ENCODE peak calls at places on chromosomes 13 and 19, in ten cellular contexts. E is tibial nerve, I is endothelial cell of umbilical vein, S is heart left ventricle, D is testis, V is adrenal gland, H is stomach, L is esophagus squamous epithelium, Y is Peyer's patch, J is suprapubic skin. N is an unnamed sample.

GRCh38 chr13:76792680-76793334 is 93.4 kb downstream of the KCTD12 start:
- DNase-seq in E (no peak), I (peak; percentile 49), S (peak; percentile 64), D (peak; percentile 60), V (peak; percentile 28), H (no peak), L (no peak), Y (no peak), J (no peak), N (no peak)

GRCh38 chr19:52138614-52139290 is 986 bp downstream of the ZNF616 start:
- DNase-seq in E (no peak), I (no peak), S (peak; percentile 29), D (peak; percentile 72), V (peak; percentile 55), H (no peak), L (no peak), Y (no peak), J (no peak), N (no peak)

GRCh38 chr13:32734511-32734910 is 148.3 kb downstream of the PDS5B start:
- DNase-seq in E (no peak), I (peak; percentile 37), S (no peak), D (no peak), V (no peak), H (no peak), L (no peak), Y (no peak), J (no peak), N (no peak)

GRCh38 chr19:45161715-45162463 is 1.1 kb upstream of the NKPD1 start:
- DNase-seq in E (no peak), I (peak; percentile 50), S (no peak), D (peak; percentile 42), V (no peak), H (peak; percentile 56), L (no peak), Y (no peak), J (no peak), N (no peak)

GRCh38 chr13:114140909-114141255 is 8.5 kb upstream of the RASA3 start:
- DNase-seq in E (no peak), I (no peak), S (no peak), D (no peak), V (no peak), H (no peak), L (no peak), Y (peak; percentile 76), J (no peak), N (no peak)

GRCh38 chr19:4229179-4229931 is at the start of gene EBI3:
- DNase-seq in E (no peak), I (peak; percentile 23), S (no peak), D (peak; percentile 23), V (peak; percentile 26), H (no peak), L (no peak), Y (no peak), J (no peak), N (peak; percentile 88)

GRCh38 chr13:75946746-75947397 is 310.7 kb downstream of the LMO7 start:
- DNase-seq in E (no peak), I (no peak), S (no peak), D (peak; percentile 15), V (no peak), H (no peak), L (no peak), Y (no peak), J (no peak), N (no peak)

GRCh38 chr19:46303702-46304397 is 7.0 kb downstream of the HIF3A start:
- DNase-seq in E (no peak), I (no peak), S (peak; percentile 80), D (peak; percentile 89), V (peak; percentile 65), H (peak; percentile 97), L (no peak), Y (peak; percentile 94), J (peak; percentile 84), N (no peak)

GRCh38 chr13:44573790-44574465 is 2.2 kb downstream of the TSC22D1 start:
- DNase-seq in E (no peak), I (peak; percentile 16), S (no peak), D (no peak), V (no peak), H (peak; percentile 67), L (no peak), Y (no peak), J (no peak), N (no peak)

GRCh38 chr13:33153421-33154381 is 131.9 kb downstream of the STARD13 start:
- DNase-seq in E (no peak), I (peak; percentile 96), S (peak; percentile 71), D (no peak), V (peak; percentile 41), H (no peak), L (no peak), Y (peak; percentile 50), J (no peak), N (no peak)

GRCh38 chr19:48683349-48683748 is 10.5 kb upstream of the NTN5 start:
- DNase-seq in E (no peak), I (peak; percentile 73), S (peak; percentile 58), D (peak; percentile 84), V (peak; percentile 68), H (no peak), L (no peak), Y (no peak), J (no peak), N (no peak)

GRCh38 chr13:59345316-59345715 is 818.4 kb downstream of the DIAPH3 start:
- DNase-seq in E (no peak), I (peak; percentile 55), S (peak; percentile 89), D (no peak), V (no peak), H (no peak), L (no peak), Y (no peak), J (no peak), N (no peak)

GRCh38 chr19:17419154-17419490 is 725 bp upstream of the MVB12A start:
- DNase-seq in E (no peak), I (no peak), S (no peak), D (no peak), V (no peak), H (no peak), L (no peak), Y (no peak), J (no peak), N (no peak)

GRCh38 chr19:38898788-38899446 is 501 bp downstream of the SIRT2 start:
- DNase-seq in E (no peak), I (no peak), S (no peak), D (no peak), V (no peak), H (peak; percentile 27), L (no peak), Y (peak; percentile 52), J (no peak), N (no peak)

GRCh38 chr13:74290324-74290773 is 156.1 kb upstream of the KLF12 start:
- DNase-seq in E (no peak), I (peak; percentile 5), S (peak; percentile 39), D (peak; percentile 36), V (peak; percentile 39), H (no peak), L (no peak), Y (peak; percentile 59), J (no peak), N (no peak)

DNA sequence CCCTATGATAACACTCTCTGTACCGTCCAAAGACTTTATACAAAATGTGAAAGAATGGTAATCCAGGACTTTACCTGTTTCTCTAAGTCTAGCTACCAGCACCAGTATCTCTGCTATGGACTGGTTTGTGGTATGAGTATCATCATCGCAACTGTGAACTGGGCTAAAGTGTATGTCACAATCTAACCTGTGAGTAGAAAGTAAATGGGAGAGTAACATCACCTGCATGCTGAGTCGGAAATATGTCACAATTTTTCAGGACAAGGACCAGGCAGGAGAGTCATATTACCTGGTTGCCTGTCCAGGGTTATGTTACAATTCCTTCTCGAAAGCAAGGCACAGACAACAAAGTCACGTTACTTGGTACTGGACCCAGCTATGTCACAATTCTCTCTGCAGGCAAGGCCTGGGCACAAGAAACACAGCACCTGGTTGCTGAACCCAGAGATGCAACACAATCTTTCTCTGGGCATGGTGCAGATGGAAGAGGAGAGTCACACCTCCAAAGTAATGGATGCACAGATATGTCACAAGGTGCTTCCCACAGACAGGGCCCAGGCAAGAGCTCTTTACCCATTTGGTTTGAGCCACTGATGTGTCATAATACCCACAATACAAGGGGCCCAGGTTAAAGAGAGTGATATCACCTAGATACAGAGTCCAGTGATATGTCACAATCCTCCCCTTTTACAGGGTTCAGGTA is 5.2 kb upstream of the ZNF43 start:
- DNase-seq in E (no peak), I (no peak), S (no peak), D (no peak), V (no peak), H (no peak), L (no peak), Y (no peak), J (no peak), N (no peak)
- H3K36me3 ChIP-seq in E (no peaks in the 10 kb centered on the region), I (peaks cover 22% of the 10 kb centered on the region), S (peaks cover 56% of the 10 kb centered on the region), D (no peaks in the 10 kb centered on the region), V (no peaks in the 10 kb centered on the region), H (peaks cover 14% of the 10 kb centered on the region), L (peaks cover 65% of the 10 kb centered on the region), Y (no peaks in the 10 kb centered on the region), J (peaks cover 54% of the 10 kb centered on the region), N (no peaks in the 10 kb centered on the region)

DNA sequence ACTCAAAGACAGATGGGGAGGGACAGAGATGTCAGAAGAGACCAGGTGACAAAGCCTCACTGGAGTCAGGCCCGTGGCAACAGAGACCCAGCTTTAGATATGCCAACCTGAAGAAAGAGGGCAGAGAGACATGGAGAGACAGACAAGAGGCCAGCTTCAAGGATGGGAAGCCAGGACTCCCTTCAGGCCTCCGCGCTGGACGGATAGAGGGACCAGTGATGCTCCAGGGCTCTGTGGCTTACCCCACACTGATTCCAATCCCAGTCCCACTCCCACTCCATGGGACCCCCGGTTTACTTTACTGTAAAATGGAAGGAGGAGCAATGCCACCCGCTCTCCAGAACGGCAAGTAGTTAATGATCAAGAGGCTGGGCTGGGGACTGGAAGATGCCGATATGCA is 1.7 kb upstream of the ETV2 start:
- DNase-seq in E (no peak), I (no peak), S (no peak), D (no peak), V (no peak), H (no peak), L (no peak), Y (no peak), J (no peak), N (no peak)
- TF ChIP-seq POLR2A in E (no peak), I (no peak), S (no peak), D (no peak), V (no peak), H (no peak), L (no peak), Y (no peak), J (no peak), N (no peak)

DNA sequence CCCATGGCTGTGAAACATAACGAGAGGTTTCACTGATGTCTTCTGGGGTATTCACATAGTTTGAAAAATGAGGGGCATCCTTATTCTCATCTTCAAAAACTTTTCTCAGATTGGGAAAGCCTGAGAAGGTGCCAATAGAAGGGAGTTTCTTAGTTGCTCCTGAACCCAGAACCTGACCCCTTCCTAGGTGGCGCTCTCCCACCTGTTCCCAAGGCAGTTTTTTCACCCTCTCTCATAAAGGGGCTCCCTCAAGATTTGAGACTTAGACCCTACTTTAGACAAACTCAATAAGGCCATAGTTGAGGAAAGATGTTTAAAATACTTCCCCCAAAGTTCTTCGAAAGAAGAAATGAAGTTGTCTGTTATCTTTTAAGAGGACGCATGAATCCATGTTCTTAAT is 142.2 kb downstream of the FGF9 start:
- DNase-seq in E (no peak), I (no peak), S (no peak), D (no peak), V (no peak), H (no peak), L (no peak), Y (no peak), J (no peak), N (no peak)
- TF ChIP-seq CTCF in E (no peak), I (no peak), S (no peak), D (no peak), V (no peak), H (no peak), L (no peak), Y (no peak), J (no peak), N (peak; percentile 5)

GRCh38 chr19:41893899-41894298 is 10.9 kb downstream of the ARHGEF1 start:
- DNase-seq in E (no peak), I (no peak), S (no peak), D (no peak), V (no peak), H (no peak), L (no peak), Y (no peak), J (no peak), N (no peak)
- H3K36me3 ChIP-seq in E (peaks cover 23% of the 10 kb centered on the region), I (peaks cover 6% of the 10 kb centered on the region), S (peaks cover 70% of the 10 kb centered on the region), D (no peaks in the 10 kb centered on the region), V (no peaks in the 10 kb centered on the region), H (peaks cover 61% of the 10 kb centered on the region), L (peaks cover 94% of the 10 kb centered on the region), Y (no peaks in the 10 kb centered on the region), J (peaks cover 85% of the 10 kb centered on the region), N (peaks cover 33% of the 10 kb centered on the region)